ENCODE peak calls at places on chromosome 18, in eight cellular contexts. A is activated naive CD4-positive, alpha-beta T cell treated with anti-CD3 and anti-CD28 coated beads, Interleukin-2, amount 10 ng/mL, durations not matched to agents 7 days and 5 days; I is Calu3; R is naive thymus-derived CD8-positive, alpha-beta T cell; X is left colon; G is SW480; U is fibroblast of lung; T is astrocyte of the spinal cord. M is an unnamed sample.

GRCh38 chr18:53551868-53552426 is 672.5 kb downstream of the MBD2 start:
- DNase-seq in A (no peak), I (no peak), R (no peak), X (no peak), G (no peak), U (no peak), T (peak; percentile 4), M (no peak)

GRCh38 chr18:62329676-62330454 is 4.8 kb downstream of the TNFRSF11A start:
- DNase-seq in A (peak; percentile 71), I (peak; percentile 74), R (no peak), X (peak; percentile 62), G (no peak), U (peak; percentile 83), T (peak; percentile 57), M (no peak)

GRCh38 chr18:79489900-79490592 is 94.3 kb downstream of the NFATC1 start:
- DNase-seq in A (peak; percentile 17), I (no peak), R (no peak), X (peak; percentile 2), G (no peak), U (no peak), T (no peak), M (no peak)

GRCh38 chr18:46759885-46760284 is 3.0 kb upstream of the ST8SIA5 start:
- DNase-seq in A (no peak), I (no peak), R (no peak), X (peak; percentile 41), G (no peak), U (no peak), T (no peak), M (no peak)

GRCh38 chr18:75088021-75088506 is 120.9 kb downstream of the PTGR3 start:
- DNase-seq in A (no peak), I (no peak), R (no peak), X (no peak), G (no peak), U (no peak), T (no peak), M (no peak)

GRCh38 chr18:58175122-58175687 is 131.2 kb downstream of the NEDD4L start:
- DNase-seq in A (no peak), I (no peak), R (no peak), X (no peak), G (no peak), U (no peak), T (no peak), M (no peak)

GRCh38 chr18:657998-658946 is 819 bp downstream of the TYMS start:
- DNase-seq in A (peak; percentile 89), I (peak; percentile 91), R (peak; percentile 21), X (peak; percentile 92), G (peak; percentile 92), U (peak; percentile 87), T (peak; percentile 89), M (peak; percentile 86)

GRCh38 chr18:66548747-66549146 is 55.1 kb downstream of the CDH19 start:
- DNase-seq in A (no peak), I (no peak), R (no peak), X (no peak), G (no peak), U (no peak), T (no peak), M (no peak)

GRCh38 chr18:23761941-23762340 is 72.7 kb downstream of the LAMA3 start:
- DNase-seq in A (no peak), I (no peak), R (no peak), X (no peak), G (no peak), U (no peak), T (no peak), M (no peak)

GRCh38 chr18:11260963-11261441 is 111.6 kb upstream of the PIEZO2 start:
- DNase-seq in A (no peak), I (no peak), R (no peak), X (no peak), G (no peak), U (peak; percentile 19), T (peak; percentile 52), M (no peak)

GRCh38 chr18:59547691-59548182 is 149.5 kb downstream of the CCBE1 start:
- DNase-seq in A (no peak), I (no peak), R (no peak), X (no peak), G (no peak), U (peak; percentile 92), T (peak; percentile 85), M (no peak)

GRCh38 chr18:22422909-22423548 is 5.3 kb upstream of the CTAGE1 start:
- DNase-seq in A (no peak), I (no peak), R (no peak), X (no peak), G (no peak), U (peak; percentile 76), T (no peak), M (no peak)

GRCh38 chr18:48777737-48778111 is 173.0 kb downstream of the SMAD7 start:
- DNase-seq in A (no peak), I (no peak), R (no peak), X (no peak), G (no peak), U (peak; percentile 23), T (peak; percentile 45), M (no peak)

GRCh38 chr18:9673296-9674251 is 34.5 kb upstream of the RAB31 start:
- DNase-seq in A (peak; percentile 29), I (peak; percentile 81), R (no peak), X (peak; percentile 26), G (peak; percentile 90), U (peak; percentile 61), T (peak; percentile 61), M (peak; percentile 71)

GRCh38 chr18:77501266-77501665 is 251.6 kb downstream of the GALR1 start:
- DNase-seq in A (no peak), I (no peak), R (no peak), X (no peak), G (no peak), U (no peak), T (no peak), M (no peak)

GRCh38 chr18:32930695-32931301 is 158.0 kb upstream of the KLHL14 start:
- DNase-seq in A (no peak), I (no peak), R (no peak), X (no peak), G (peak; percentile 69), U (peak; percentile 63), T (peak; percentile 70), M (no peak)

GRCh38 chr18:45231606-45232005 is 383.7 kb upstream of the SLC14A2 start:
- DNase-seq in A (no peak), I (no peak), R (no peak), X (no peak), G (no peak), U (peak; percentile 56), T (no peak), M (no peak)

GRCh38 chr18:66395671-66396218 is 208.1 kb downstream of the CDH19 start:
- DNase-seq in A (no peak), I (no peak), R (no peak), X (no peak), G (no peak), U (no peak), T (no peak), M (no peak)

GRCh38 chr18:33440011-33440383 is 524 bp downstream of the CCDC178 start:
- DNase-seq in A (no peak), I (no peak), R (no peak), X (peak; percentile 10), G (no peak), U (peak; percentile 76), T (peak; percentile 79), M (no peak)

GRCh38 chr18:3773303-3773702 is 323.3 kb downstream of the TGIF1 start:
- DNase-seq in A (no peak), I (no peak), R (no peak), X (no peak), G (no peak), U (no peak), T (no peak), M (no peak)

GRCh38 chr18:11091746-11092145 is 57.6 kb downstream of the PIEZO2 start:
- DNase-seq in A (no peak), I (no peak), R (no peak), X (no peak), G (peak; percentile 29), U (no peak), T (no peak), M (no peak)

GRCh38 chr18:50507120-50507590 is 52.7 kb upstream of the MAPK4 start:
- DNase-seq in A (no peak), I (peak; percentile 63), R (no peak), X (peak; percentile 52), G (peak; percentile 10), U (peak; percentile 1), T (no peak), M (no peak)

GRCh38 chr18:74682998-74683311 is 85.3 kb downstream of the ZNF407 start:
- DNase-seq in A (no peak), I (no peak), R (no peak), X (no peak), G (no peak), U (peak; percentile 47), T (peak; percentile 51), M (no peak)

GRCh38 chr18:36580874-36581750 is 247.7 kb downstream of the TPGS2 start:
- DNase-seq in A (no peak), I (no peak), R (no peak), X (no peak), G (peak; percentile 6), U (peak; percentile 85), T (peak; percentile 35), M (no peak)

M was measured in GF-D8.